ENCODE peak calls at places on chromosomes 11 and 22, in ten cellular contexts. K is HFF-Myc; C is activated CD4-positive, alpha-beta T cell treated with anti-CD3 and anti-CD28 coated beads for 24 hours; F is activated CD4-positive, CD25-positive, alpha-beta regulatory T cell; N is naive thymus-derived CD4-positive, alpha-beta T cell; R is nucleus accumbens; Q is GOT3; D is nephron progenitor cell; W is activated naive CD4-positive, alpha-beta T cell; S is NCI-H2081 treated with DMSO at 0.1 percent for 48 hours. J is an unnamed sample.

GRCh38 chr11:129278586-129279319 is 86.6 kb upstream of the ARHGAP32 start:
- DNase-seq in K (no peak), C (no peak), F (no peak), N (peak; percentile 16), R (no peak), Q (no peak), D (peak; percentile 56), W (no peak), S (no peak), J (no peak)

GRCh38 chr22:36239401-36240171 is at the start of gene APOL2:
- DNase-seq in K (peak; percentile 83), C (peak; percentile 83), F (peak; percentile 75), N (peak; percentile 86), R (peak; percentile 51), Q (peak; percentile 69), D (peak; percentile 75), W (peak; percentile 51), S (peak; percentile 53), J (peak; percentile 91)

GRCh38 chr11:85826096-85826855 is 15.3 kb upstream of the SYTL2 start:
- DNase-seq in K (no peak), C (no peak), F (no peak), N (peak; percentile 39), R (no peak), Q (no peak), D (peak; percentile 26), W (no peak), S (no peak), J (no peak)

GRCh38 chr11:19447150-19447566 is 206.4 kb upstream of the E2F8 start:
- DNase-seq in K (no peak), C (no peak), F (no peak), N (no peak), R (no peak), Q (no peak), D (no peak), W (no peak), S (no peak), J (no peak)

GRCh38 chr22:36238348-36239149 is 778 bp downstream of the APOL2 start:
- DNase-seq in K (no peak), C (no peak), F (no peak), N (no peak), R (no peak), Q (no peak), D (no peak), W (no peak), S (no peak), J (no peak)

GRCh38 chr11:34213366-34213765 is 107.9 kb downstream of the NAT10 start:
- DNase-seq in K (no peak), C (no peak), F (no peak), N (no peak), R (no peak), Q (no peak), D (no peak), W (no peak), S (no peak), J (no peak)

GRCh38 chr22:36334838-36335603 is 52.7 kb downstream of the MYH9 start:
- DNase-seq in K (no peak), C (no peak), F (no peak), N (peak; percentile 46), R (peak; percentile 50), Q (no peak), D (no peak), W (no peak), S (no peak), J (no peak)

GRCh38 chr11:65555693-65556231 is 2.4 kb downstream of the LTBP3 start:
- DNase-seq in K (no peak), C (no peak), F (no peak), N (no peak), R (no peak), Q (peak; percentile 41), D (no peak), W (no peak), S (no peak), J (peak; percentile 79)

GRCh38 chr22:36546932-36547331 is 18.0 kb upstream of the EIF3D start:
- DNase-seq in K (no peak), C (no peak), F (no peak), N (no peak), R (no peak), Q (no peak), D (no peak), W (no peak), S (no peak), J (no peak)

GRCh38 chr22:31105282-31105929 is 2.0 kb downstream of the SELENOM start:
- DNase-seq in K (no peak), C (no peak), F (no peak), N (no peak), R (no peak), Q (no peak), D (no peak), W (no peak), S (no peak), J (no peak)

GRCh38 chr22:39452740-39453040 is 4.1 kb upstream of the MGAT3 start:
- DNase-seq in K (no peak), C (no peak), F (no peak), N (no peak), R (no peak), Q (no peak), D (no peak), W (no peak), S (no peak), J (no peak)

GRCh38 chr22:30048711-30049110 is 31.6 kb upstream of the HORMAD2 start:
- DNase-seq in K (no peak), C (no peak), F (no peak), N (no peak), R (no peak), Q (no peak), D (no peak), W (no peak), S (no peak), J (no peak)

GRCh38 chr22:24994070-24994763 is 41.7 kb downstream of the KIAA1671 start:
- DNase-seq in K (no peak), C (peak; percentile 6), F (no peak), N (no peak), R (no peak), Q (no peak), D (no peak), W (no peak), S (no peak), J (peak; percentile 74)

GRCh38 chr11:89015614-89016013 is 50.2 kb downstream of the GRM5 start:
- DNase-seq in K (no peak), C (no peak), F (no peak), N (no peak), R (no peak), Q (no peak), D (no peak), W (no peak), S (no peak), J (no peak)

GRCh38 chr22:39284142-39284980 is 35.1 kb downstream of the RPL3 start:
- DNase-seq in K (no peak), C (no peak), F (no peak), N (no peak), R (no peak), Q (no peak), D (no peak), W (no peak), S (no peak), J (peak; percentile 93)

GRCh38 chr11:32005786-32006406 is 85.0 kb upstream of the RCN1 start:
- DNase-seq in K (peak; percentile 3), C (no peak), F (no peak), N (no peak), R (no peak), Q (no peak), D (no peak), W (no peak), S (no peak), J (no peak)

GRCh38 chr22:40413873-40414272 is 43.5 kb downstream of the SGSM3 start:
- DNase-seq in K (no peak), C (no peak), F (no peak), N (no peak), R (no peak), Q (no peak), D (no peak), W (no peak), S (no peak), J (no peak)

GRCh38 chr22:25780673-25781072 is 38.7 kb downstream of the MYO18B start:
- DNase-seq in K (no peak), C (no peak), F (no peak), N (no peak), R (no peak), Q (no peak), D (no peak), W (no peak), S (peak; percentile 50), J (no peak)

GRCh38 chr11:5280582-5281102 is 10.9 kb upstream of the HBE1 start:
- DNase-seq in K (peak; percentile 100), C (no peak), F (no peak), N (no peak), R (no peak), Q (no peak), D (peak; percentile 6), W (no peak), S (no peak), J (no peak)

GRCh38 chr11:1706634-1707400 is 9.8 kb downstream of the KRTAP5-6 start:
- DNase-seq in K (no peak), C (no peak), F (no peak), N (peak; percentile 29), R (no peak), Q (no peak), D (no peak), W (no peak), S (no peak), J (no peak)

GRCh38 chr11:72669527-72669926 is 4.7 kb downstream of the PDE2A start:
- DNase-seq in K (no peak), C (no peak), F (no peak), N (no peak), R (no peak), Q (no peak), D (no peak), W (no peak), S (no peak), J (no peak)